ENCODE peak calls at places on chromosomes 13 and 19, in seven cellular contexts. W is GM23248, X is lower lobe of right lung, T is foreskin fibroblast, D is cardiac fibroblast, O is epithelial cell of esophagus, P is aorta. B is an unnamed sample.

GRCh38 chr13:41222259-41222852 is 28.0 kb upstream of the KBTBD7 start:
- DNase-seq in T (peak), D (peak), W (peak), O (peak), X (no peak), P (no peak), B (peak)

GRCh38 chr13:111790621-111791020 is 276.3 kb upstream of the SOX1 start:
- DNase-seq in O (no peak), D (no peak), X (no peak), T (no peak), P (no peak), W (no peak), B (no peak)

GRCh38 chr13:100493418-100493817 is 95.2 kb downstream of the GGACT start:
- DNase-seq in P (no peak), W (no peak), D (no peak), O (no peak), T (no peak), X (no peak), B (no peak)

GRCh38 chr13:30165791-30166190 is 141.6 kb downstream of the KATNAL1 start:
- DNase-seq in P (no peak), X (no peak), D (peak), T (no peak), O (no peak), W (peak), B (no peak)

GRCh38 chr13:28659611-28659970 is 661 bp downstream of the POMP start:
- DNase-seq in P (no peak), T (peak), W (peak), O (peak), X (no peak), D (peak), B (peak)

GRCh38 chr13:60018536-60018935 is 145.2 kb downstream of the DIAPH3 start:
- DNase-seq in T (no peak), P (no peak), D (no peak), O (no peak), W (no peak), X (no peak), B (no peak)

GRCh38 chr13:97394542-97394941 is 39.4 kb upstream of the RAP2A start:
- DNase-seq in X (no peak), O (no peak), T (no peak), D (no peak), W (no peak), P (no peak), B (no peak)

GRCh38 chr13:86838411-86839120 is 832.6 kb upstream of the SLITRK5 start:
- DNase-seq in P (no peak), W (no peak), T (no peak), O (no peak), D (no peak), X (no peak), B (no peak)

GRCh38 chr13:21034602-21035190 is 26.7 kb downstream of the LATS2 start:
- DNase-seq in P (no peak), T (no peak), O (no peak), X (no peak), D (peak), W (peak), B (no peak)

GRCh38 chr13:91142572-91142971 is 204.9 kb upstream of the MIR17HG start:
- DNase-seq in X (no peak), O (peak), P (no peak), W (peak), D (peak), T (no peak), B (peak)

GRCh38 chr13:33639158-33639557 is 178.8 kb upstream of the RFC3 start:
- DNase-seq in T (peak), O (peak), X (no peak), D (peak), P (no peak), W (peak), B (no peak)

GRCh38 chr19:55616395-55616875 is 7.9 kb downstream of the ZNF784 start:
- DNase-seq in T (no peak), D (no peak), O (no peak), P (no peak), W (no peak), X (no peak), B (no peak)
- H3K4me3 ChIP-seq in T (no peak), D (no peak), O (no peak), P (no peak), W (no peak), X (no peak), B (no peak)

GRCh38 chr13:51638497-51638871 is 54.2 kb downstream of the WDFY2 start:
- DNase-seq in P (no peak), D (peak), O (peak), X (no peak), W (peak), T (no peak), B (no peak)
- H3K4me3 ChIP-seq in P (no peak), D (no peak), O (no peak), X (no peak), W (peak), T (no peak), B (no peak)

GRCh38 chr19:47258895-47259555 is 2.7 kb downstream of the CCDC9 start:
- DNase-seq in T (no peak), D (no peak), X (no peak), W (no peak), O (no peak), P (no peak), B (no peak)
- H3K4me3 ChIP-seq in T (peak), D (no peak), X (no peak), W (peak), O (no peak), P (no peak), B (no peak)

GRCh38 chr19:49151339-49152217 is 3.6 kb downstream of the HRC start:
- DNase-seq in T (peak), W (peak), P (peak), O (peak), X (peak), D (peak), B (no peak)

GRCh38 chr19:49152218-49152550 is 3.0 kb downstream of the HRC start:
- DNase-seq in D (no peak), P (no peak), X (no peak), T (no peak), W (no peak), O (no peak), B (no peak)

GRCh38 chr19:49149652-49150105 is 5.5 kb downstream of the HRC start:
- DNase-seq in X (peak), T (peak), O (peak), D (peak), P (peak), W (peak), B (peak)

GRCh38 chr19:49150106-49150943 is 4.9 kb downstream of the HRC start:
- DNase-seq in O (peak), X (peak), P (peak), D (peak), W (peak), T (peak), B (no peak)

DNA sequence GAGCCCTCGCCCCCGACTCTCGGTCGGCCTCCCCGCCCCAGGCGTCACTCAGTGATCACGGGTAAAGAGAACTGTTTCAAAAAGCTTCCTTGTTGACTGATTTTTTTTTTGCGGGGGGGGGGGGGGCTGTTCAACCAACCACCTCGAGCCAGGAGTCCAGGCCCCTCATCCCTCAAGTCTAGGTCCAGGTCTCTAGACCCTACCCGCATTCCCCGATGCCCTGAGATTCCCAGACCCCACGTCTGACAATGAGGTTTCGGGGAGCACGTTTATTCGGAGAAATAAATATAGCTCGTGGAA is 4.3 kb downstream of the HRC start:
- DNase-seq in P (no peak), X (no peak), D (no peak), W (no peak), O (no peak), T (no peak), B (no peak)
- H3K4me3 ChIP-seq in P (peak), X (peak), D (peak), W (peak), O (peak), T (peak), B (peak)

GRCh38 chr13:96091164-96091931 is 1.4 kb downstream of the HS6ST3 start:
- DNase-seq in P (peak), D (peak), T (peak), X (peak), W (peak), O (no peak), B (no peak)
- H3K4me3 ChIP-seq in P (peak), D (no peak), T (no peak), X (peak), W (no peak), O (no peak), B (peak)

DNA sequence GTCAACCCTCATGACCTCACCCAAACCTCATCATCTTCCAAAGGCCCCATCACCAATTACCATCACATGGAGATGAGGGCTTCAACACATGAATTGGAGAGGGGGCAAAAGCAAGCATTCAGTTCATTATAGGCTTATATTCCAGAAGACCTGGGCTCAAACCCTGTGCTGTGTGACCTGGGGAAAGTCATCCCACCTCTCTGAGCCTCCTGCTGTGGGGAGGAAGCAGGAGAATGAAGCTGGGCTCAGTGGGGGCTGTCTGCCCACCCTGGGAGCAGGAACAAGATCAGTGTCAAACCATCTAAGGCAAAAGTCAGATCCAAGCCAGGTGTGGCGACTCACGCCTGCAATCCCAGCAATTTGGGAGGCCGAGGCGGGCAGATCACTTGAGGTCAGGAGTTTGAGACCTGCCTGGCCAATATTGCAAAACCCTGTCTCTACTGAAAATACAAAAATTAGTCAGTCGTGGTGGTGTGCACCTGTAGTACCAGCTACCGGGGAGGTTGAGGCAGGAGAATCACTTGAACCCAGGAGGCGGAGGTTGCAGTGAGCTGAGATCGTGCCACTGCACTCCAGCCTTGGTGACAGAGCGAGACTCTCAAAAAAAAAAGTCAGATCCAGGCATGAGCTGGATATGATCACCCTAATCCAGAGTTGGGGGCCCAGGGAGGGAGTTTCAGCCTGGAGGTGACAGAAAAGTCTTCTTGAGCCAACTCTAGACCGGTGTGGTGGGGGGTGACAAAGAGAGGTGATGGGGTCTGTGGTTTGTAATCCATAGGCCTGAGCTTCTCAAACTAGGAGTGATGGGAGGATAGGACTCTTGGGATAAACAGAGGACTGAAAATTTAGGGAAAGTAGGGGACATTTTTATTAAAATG is 1.6 kb upstream of the TPM4 start:
- DNase-seq in T (no peak), X (peak), O (no peak), D (peak), P (peak), W (no peak), B (no peak)
- H3K4me3 ChIP-seq in T (no peak), X (no peak), O (no peak), D (no peak), P (no peak), W (no peak), B (no peak)

DNA sequence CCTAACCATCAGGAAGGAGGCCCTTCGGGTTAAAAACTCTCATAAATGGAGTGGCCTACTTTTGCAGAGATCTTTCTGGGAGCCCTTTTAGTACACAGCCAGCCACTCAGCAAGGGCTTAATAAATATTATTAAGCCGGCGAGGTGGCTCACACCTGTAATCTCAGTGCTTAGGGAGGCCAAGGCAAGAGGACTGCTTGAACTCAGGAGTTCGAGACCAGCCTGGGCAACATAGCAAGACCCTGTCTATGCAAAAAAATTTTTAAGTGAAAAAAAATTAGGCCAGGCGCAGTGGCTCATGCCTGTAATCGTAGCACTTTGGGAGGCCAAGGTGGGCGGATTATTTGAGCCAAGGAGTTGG is 810 bp upstream of the KANK2 start:
- DNase-seq in D (no peak), W (no peak), O (no peak), P (no peak), T (no peak), X (no peak), B (no peak)
- H3K4me3 ChIP-seq in D (no peak), W (peak), O (peak), P (no peak), T (peak), X (peak), B (no peak)

GRCh38 chr13:112985803-112986408 is 16.9 kb downstream of the MCF2L start:
- DNase-seq in W (no peak), O (no peak), D (no peak), P (no peak), X (no peak), T (no peak), B (no peak)

GRCh38 chr13:112983428-112984196 is 14.6 kb downstream of the MCF2L start:
- DNase-seq in O (no peak), T (no peak), D (no peak), P (no peak), X (no peak), W (no peak), B (no peak)

GRCh38 chr13:112986470-112986869 is 17.5 kb downstream of the MCF2L start:
- DNase-seq in X (no peak), W (no peak), T (no peak), P (no peak), O (no peak), D (no peak), B (no peak)

GRCh38 chr13:112984501-112984900 is 15.5 kb downstream of the MCF2L start:
- DNase-seq in W (no peak), O (no peak), T (no peak), X (no peak), P (no peak), D (no peak), B (no peak)

DNA sequence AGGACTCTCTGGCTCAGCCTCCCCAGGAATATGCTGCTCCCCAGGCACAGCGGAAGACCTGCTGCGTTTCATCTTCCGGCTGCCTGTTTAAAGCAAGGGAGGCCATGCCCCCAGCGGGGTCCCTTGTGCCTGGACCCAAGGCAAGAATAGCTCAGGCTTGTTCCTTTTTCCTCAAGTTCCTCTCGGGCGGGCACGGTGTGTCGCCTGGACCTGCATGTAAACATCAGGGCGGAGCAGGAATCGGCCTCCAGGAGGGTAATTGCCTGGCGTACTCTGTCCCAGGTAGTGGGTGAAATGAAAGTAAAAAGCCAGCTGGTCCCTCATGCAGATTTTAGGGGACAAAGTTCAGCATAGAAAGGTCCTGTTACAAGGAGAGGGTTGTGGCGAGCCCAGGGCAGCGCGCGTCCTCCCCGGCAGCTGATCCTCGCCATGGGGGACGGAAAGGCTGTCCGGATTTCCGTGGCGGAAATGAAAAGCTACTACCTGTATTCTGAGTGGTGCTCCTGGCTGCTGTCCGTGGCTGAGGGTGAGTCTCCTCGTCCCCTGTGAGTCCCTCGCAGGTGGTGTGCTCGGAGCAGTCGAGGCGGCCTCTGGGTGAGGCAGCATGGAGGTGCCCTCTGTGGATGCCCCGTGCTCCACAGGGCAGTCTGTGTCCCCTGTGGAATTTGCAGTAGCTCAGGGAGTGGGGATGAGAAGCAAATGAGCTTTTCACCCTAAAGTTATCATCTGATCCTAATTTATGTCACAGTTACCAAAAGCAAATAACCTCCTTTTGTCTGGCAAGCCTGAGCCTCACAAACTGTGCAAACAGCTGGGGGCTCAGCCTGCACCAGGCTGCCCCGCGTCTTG is 16.2 kb downstream of the MCF2L start:
- DNase-seq in P (no peak), T (no peak), X (no peak), W (no peak), O (no peak), D (no peak), B (no peak)
- H3K4me3 ChIP-seq in P (no peak), T (no peak), X (no peak), W (no peak), O (peak), D (no peak), B (no peak)

GRCh38 chr19:483332-484072 is 12.8 kb upstream of the MADCAM1 start:
- DNase-seq in D (no peak), T (no peak), P (no peak), O (no peak), X (no peak), W (no peak), B (no peak)

GRCh38 chr19:484494-484893 is 11.8 kb upstream of the MADCAM1 start:
- DNase-seq in O (no peak), D (no peak), T (no peak), W (no peak), P (no peak), X (no peak), B (no peak)

GRCh38 chr19:478236-478888 is 17.5 kb upstream of the SHC2 start:
- DNase-seq in D (no peak), P (no peak), X (no peak), O (no peak), W (no peak), T (no peak), B (no peak)

GRCh38 chr19:482186-483041 is 13.9 kb upstream of the MADCAM1 start:
- DNase-seq in D (no peak), X (no peak), W (peak), T (no peak), O (no peak), P (no peak), B (no peak)

GRCh38 chr19:480016-480855 is 16.1 kb upstream of the MADCAM1 start:
- DNase-seq in D (peak), W (peak), T (peak), X (peak), O (no peak), P (peak), B (no peak)
- H3K4me3 ChIP-seq in D (no peak), W (peak), T (no peak), X (peak), O (no peak), P (no peak), B (no peak)

B was measured in astrocyte of the cerebellum.